ENCODE peak calls at places on chromosome 6, in ten cellular contexts. R is AG04450, Q is breast epithelium, L is foreskin fibroblast, G is mammary epithelial cell, K is cardiac muscle cell, H is IMR-90, N is H7, C is SJCRH30, W is choroid plexus epithelial cell. T is an unnamed sample.

GRCh38 chr6:52739134-52739533 is 24.1 kb downstream of the GSTA2 start:
- DNase-seq in R (no peak), Q (no peak), L (no peak), G (no peak), K (no peak), H (no peak), N (no peak), C (no peak), W (no peak), T (no peak)

GRCh38 chr6:123215211-123215610 is 219.2 kb downstream of the CLVS2 start:
- DNase-seq in R (no peak), Q (no peak), L (no peak), G (no peak), K (no peak), H (no peak), N (no peak), C (no peak), W (no peak), T (no peak)

GRCh38 chr6:15391500-15391899 is 145.6 kb downstream of the JARID2 start:
- DNase-seq in R (no peak), Q (no peak), L (no peak), G (no peak), K (no peak), H (no peak), N (no peak), C (no peak), W (no peak), T (no peak)

GRCh38 chr6:18978330-18979128 is 591.4 kb downstream of the RNF144B start:
- DNase-seq in R (no peak), Q (no peak), L (no peak), G (peak), K (peak), H (no peak), N (peak), C (no peak), W (peak), T (no peak)

GRCh38 chr6:23003671-23004598 is 434.6 kb downstream of the HDGFL1 start:
- DNase-seq in R (peak), Q (peak), L (peak), G (no peak), K (no peak), H (peak), N (no peak), C (no peak), W (peak), T (peak)

GRCh38 chr6:16523550-16524379 is 237.5 kb downstream of the ATXN1 start:
- DNase-seq in R (peak), Q (no peak), L (peak), G (no peak), K (no peak), H (peak), N (no peak), C (no peak), W (peak), T (no peak)

GRCh38 chr6:44058617-44059358 is 68.5 kb downstream of the MRPL14 start:
- DNase-seq in R (peak), Q (peak), L (peak), G (peak), K (no peak), H (peak), N (no peak), C (peak), W (peak), T (peak)

GRCh38 chr6:49649982-49650381 is 13.3 kb upstream of the RHAG start:
- DNase-seq in R (no peak), Q (no peak), L (no peak), G (no peak), K (no peak), H (no peak), N (no peak), C (no peak), W (no peak), T (no peak)

GRCh38 chr6:145798530-145798929 is 16.1 kb downstream of the FBXO30 start:
- DNase-seq in R (no peak), Q (no peak), L (no peak), G (no peak), K (no peak), H (peak), N (no peak), C (no peak), W (peak), T (no peak)

GRCh38 chr6:83536034-83536646 is 23.8 kb downstream of the PRSS35 start:
- DNase-seq in R (no peak), Q (no peak), L (peak), G (peak), K (peak), H (peak), N (peak), C (peak), W (peak), T (no peak)

GRCh38 chr6:134173936-134174789 is 121.7 kb upstream of the SLC2A12 start:
- DNase-seq in R (peak), Q (peak), L (peak), G (peak), K (peak), H (peak), N (peak), C (peak), W (peak), T (peak)

GRCh38 chr6:150029749-150030148 is 4.4 kb upstream of the RAET1L start:
- DNase-seq in R (no peak), Q (no peak), L (no peak), G (no peak), K (no peak), H (no peak), N (peak), C (no peak), W (no peak), T (no peak)

GRCh38 chr6:150029276-150029675 is 3.9 kb upstream of the RAET1L start:
- DNase-seq in R (no peak), Q (no peak), L (no peak), G (no peak), K (no peak), H (no peak), N (no peak), C (no peak), W (no peak), T (no peak)

GRCh38 chr6:150028799-150029198 is 3.5 kb upstream of the RAET1L start:
- DNase-seq in R (no peak), Q (no peak), L (no peak), G (no peak), K (no peak), H (no peak), N (no peak), C (no peak), W (no peak), T (no peak)

GRCh38 chr6:150032598-150032997 is 7.3 kb upstream of the RAET1L start:
- DNase-seq in R (no peak), Q (no peak), L (no peak), G (no peak), K (no peak), H (no peak), N (no peak), C (no peak), W (no peak), T (no peak)

DNA sequence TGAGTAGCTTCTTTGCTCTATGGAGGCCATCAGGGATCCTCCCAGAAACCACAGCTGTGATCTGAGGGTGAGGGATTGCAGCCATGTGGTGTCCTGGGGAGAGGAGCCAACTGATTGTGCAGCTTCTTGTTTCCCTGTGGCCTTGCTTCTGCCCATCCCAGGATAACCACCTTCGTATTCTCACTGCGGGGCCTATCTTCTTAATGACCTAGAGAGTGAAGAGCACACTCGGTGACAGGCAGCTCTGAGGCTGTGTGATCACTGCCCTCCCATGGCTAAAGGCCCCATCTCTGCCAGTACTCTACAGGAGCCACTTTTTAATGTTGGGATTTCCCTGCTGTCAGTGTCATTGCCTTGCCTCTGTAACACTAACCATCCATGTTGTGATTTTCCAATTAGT is 5.3 kb upstream of the RAET1L start:
- DNase-seq in R (no peak), Q (no peak), L (no peak), G (no peak), K (no peak), H (no peak), N (no peak), C (no peak), W (no peak), T (no peak)
- H3K4me3 ChIP-seq in R (no peak), Q (no peak), L (no peak), G (no peak), K (no peak), H (no peak), N (no peak), C (no peak), W (no peak), T (no peak)

GRCh38 chr6:108779521-108779920 is 68.7 kb upstream of the ARMC2 start:
- DNase-seq in R (no peak), Q (no peak), L (no peak), G (no peak), K (no peak), H (no peak), N (no peak), C (no peak), W (no peak), T (no peak)
- H3K4me3 ChIP-seq in R (no peak), Q (no peak), L (no peak), G (no peak), K (no peak), H (no peak), N (no peak), C (no peak), W (no peak), T (no peak)

GRCh38 chr6:116398366-116399005 is 27.7 kb downstream of the DSE start:
- DNase-seq in R (no peak), Q (no peak), L (no peak), G (peak), K (no peak), H (peak), N (no peak), C (peak), W (peak), T (no peak)
- H3K4me3 ChIP-seq in R (peak), Q (no peak), L (peak), G (peak), K (no peak), H (no peak), N (no peak), C (peak), W (no peak), T (no peak)

GRCh38 chr6:3260296-3260695 is 1.5 kb downstream of the PSMG4 start:
- DNase-seq in R (no peak), Q (no peak), L (no peak), G (no peak), K (no peak), H (no peak), N (no peak), C (no peak), W (no peak), T (no peak)
- H3K4me3 ChIP-seq in R (peak), Q (peak), L (no peak), G (no peak), K (no peak), H (no peak), N (no peak), C (no peak), W (no peak), T (peak)

GRCh38 chr6:31558631-31559500 is 11.5 kb downstream of the NFKBIL1 start:
- DNase-seq in R (no peak), Q (no peak), L (no peak), G (no peak), K (no peak), H (no peak), N (no peak), C (no peak), W (no peak), T (no peak)

GRCh38 chr6:31558318-31558625 is 10.9 kb downstream of the NFKBIL1 start:
- DNase-seq in R (no peak), Q (no peak), L (no peak), G (no peak), K (no peak), H (no peak), N (no peak), C (no peak), W (no peak), T (no peak)

GRCh38 chr6:31559606-31559957 is 12.2 kb downstream of the NFKBIL1 start:
- DNase-seq in R (no peak), Q (no peak), L (no peak), G (no peak), K (no peak), H (no peak), N (no peak), C (no peak), W (no peak), T (no peak)

GRCh38 chr6:31560697-31561058 is 11.4 kb upstream of the LTA start:
- DNase-seq in R (no peak), Q (no peak), L (no peak), G (no peak), K (no peak), H (no peak), N (no peak), C (no peak), W (no peak), T (no peak)

DNA sequence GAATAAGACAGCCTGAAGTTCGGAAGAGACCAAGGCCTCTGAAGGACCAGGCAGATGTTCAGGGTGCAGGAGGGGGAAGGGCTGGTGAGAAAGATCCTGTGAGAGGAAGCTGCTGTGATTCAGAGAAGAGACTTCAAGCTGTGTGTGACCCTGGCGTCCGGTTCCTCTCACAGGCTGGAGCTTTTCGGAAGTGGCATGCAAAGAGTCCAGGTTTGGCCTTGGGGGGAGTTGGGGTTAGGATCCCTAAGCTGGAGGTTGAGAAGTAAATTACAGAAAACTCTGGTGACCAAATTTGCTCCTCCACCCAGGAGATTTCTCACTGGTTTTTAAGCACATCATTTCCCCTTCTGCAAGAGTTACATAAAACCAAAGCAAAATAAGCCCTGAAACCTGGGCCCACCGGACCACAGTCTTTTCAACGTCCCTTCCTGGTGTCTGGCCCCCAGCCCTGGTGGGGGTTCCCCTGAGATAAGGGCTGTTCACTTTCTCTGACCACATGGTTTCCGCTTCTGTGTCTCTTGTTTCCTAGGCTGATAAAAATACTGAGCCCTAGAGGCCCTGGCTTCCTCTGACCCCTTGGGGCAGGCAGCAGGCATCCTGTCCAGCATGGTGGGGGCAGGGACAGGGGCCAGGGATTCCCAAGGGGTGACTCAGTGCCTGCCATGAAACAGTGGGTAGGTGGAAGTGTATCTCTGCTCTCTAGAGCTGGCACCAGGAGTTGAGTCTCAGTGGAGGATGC is 12.0 kb upstream of the LTA start:
- DNase-seq in R (no peak), Q (no peak), L (peak), G (peak), K (no peak), H (peak), N (no peak), C (peak), W (peak), T (peak)
- H3K4me3 ChIP-seq in R (no peak), Q (no peak), L (no peak), G (no peak), K (no peak), H (no peak), N (no peak), C (no peak), W (no peak), T (peak)

GRCh38 chr6:1392813-1393640 is 3.7 kb downstream of the FOXF2 start:
- DNase-seq in R (no peak), Q (no peak), L (no peak), G (no peak), K (no peak), H (no peak), N (peak), C (no peak), W (no peak), T (no peak)
- H3K4me3 ChIP-seq in R (peak), Q (peak), L (peak), G (no peak), K (peak), H (peak), N (no peak), C (no peak), W (peak), T (peak)

GRCh38 chr6:80528115-80528514 is 421.6 kb downstream of the BCKDHB start:
- DNase-seq in R (no peak), Q (no peak), L (no peak), G (no peak), K (peak), H (peak), N (no peak), C (no peak), W (peak), T (no peak)
- H3K4me3 ChIP-seq in R (no peak), Q (no peak), L (no peak), G (no peak), K (no peak), H (no peak), N (no peak), C (no peak), W (no peak), T (no peak)

DNA sequence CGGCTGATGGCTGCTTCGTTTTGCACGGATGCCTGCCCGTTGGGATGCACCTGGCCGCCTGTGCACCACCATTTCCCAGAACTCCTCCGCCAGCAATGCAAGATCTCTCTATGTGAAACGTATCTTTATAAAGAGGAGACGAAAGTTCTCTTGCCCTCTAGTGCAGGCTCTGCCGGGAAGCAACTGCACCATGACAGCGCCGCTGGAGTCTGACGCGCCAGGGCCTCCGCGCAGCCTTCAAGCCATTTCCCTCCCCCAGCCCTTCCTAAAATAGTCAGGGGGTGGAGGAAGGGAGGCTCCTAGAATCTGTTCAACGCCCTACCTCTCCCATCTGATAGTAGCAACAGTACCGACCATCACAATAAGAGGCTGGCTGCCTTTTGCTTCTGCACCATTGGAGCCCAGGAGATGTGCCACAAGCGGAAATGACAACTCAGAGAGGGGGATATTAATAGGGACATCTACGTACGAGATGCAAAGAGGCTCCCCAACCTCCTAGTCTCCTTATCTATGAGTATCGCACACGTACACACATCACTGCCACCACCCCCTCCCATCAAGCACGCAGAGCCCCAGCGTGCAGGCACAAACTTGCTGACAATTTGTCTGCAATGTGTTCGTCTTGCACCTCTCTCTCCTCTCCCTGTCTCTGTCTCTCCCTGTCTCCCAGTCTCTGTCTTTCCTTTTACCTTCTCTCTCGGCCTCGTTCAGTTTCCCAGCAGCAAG is 1.1 kb downstream of the SYNE1 start:
- DNase-seq in R (no peak), Q (no peak), L (peak), G (no peak), K (peak), H (peak), N (peak), C (no peak), W (peak), T (peak)
- H3K4me3 ChIP-seq in R (peak), Q (peak), L (peak), G (peak), K (peak), H (peak), N (peak), C (peak), W (peak), T (peak)

GRCh38 chr6:164106345-164106769 is 691.8 kb downstream of the QKI start:
- DNase-seq in R (no peak), Q (no peak), L (no peak), G (no peak), K (peak), H (no peak), N (peak), C (peak), W (peak), T (peak)

GRCh38 chr6:164102701-164103100 is 688.2 kb downstream of the QKI start:
- DNase-seq in R (no peak), Q (no peak), L (no peak), G (no peak), K (no peak), H (no peak), N (no peak), C (no peak), W (no peak), T (no peak)

GRCh38 chr6:164107297-164107995 is 692.9 kb downstream of the QKI start:
- DNase-seq in R (no peak), Q (no peak), L (no peak), G (no peak), K (no peak), H (no peak), N (no peak), C (peak), W (peak), T (no peak)

GRCh38 chr6:164105705-164106104 is 691.2 kb downstream of the QKI start:
- DNase-seq in R (no peak), Q (no peak), L (no peak), G (no peak), K (no peak), H (no peak), N (no peak), C (no peak), W (peak), T (no peak)

GRCh38 chr6:164104432-164104831 is 689.9 kb downstream of the QKI start:
- DNase-seq in R (no peak), Q (no peak), L (no peak), G (no peak), K (no peak), H (no peak), N (no peak), C (no peak), W (no peak), T (no peak)
- H3K4me3 ChIP-seq in R (no peak), Q (no peak), L (no peak), G (no peak), K (no peak), H (no peak), N (no peak), C (no peak), W (no peak), T (no peak)

GRCh38 chr6:140083375-140083774 is 708.9 kb upstream of the CITED2 start:
- DNase-seq in R (no peak), Q (no peak), L (no peak), G (no peak), K (no peak), H (no peak), N (no peak), C (no peak), W (no peak), T (no peak)
- H3K4me3 ChIP-seq in R (no peak), Q (no peak), L (no peak), G (no peak), K (no peak), H (no peak), N (no peak), C (no peak), W (no peak), T (no peak)

T was measured in psoas muscle.